ENCODE peak calls at places on chromosome 18, in seven cellular contexts. V is kidney epithelial cell, Z is PC-3, L is cardiac muscle cell, N is astrocyte of the spinal cord, H is GM13977, M is GM10248. W is an unnamed sample.

GRCh38 chr18:825891-826585 is 14.0 kb upstream of the YES1 start:
- DNase-seq in V (no peak), M (no peak), Z (no peak), N (no peak), H (no peak), L (peak), W (no peak)

GRCh38 chr18:11042247-11042646 is 107.1 kb downstream of the PIEZO2 start:
- DNase-seq in N (peak), V (no peak), L (peak), M (no peak), Z (no peak), H (no peak), W (no peak)

GRCh38 chr18:62717059-62717849 is 1.9 kb downstream of the PHLPP1 start:
- DNase-seq in N (peak), Z (peak), L (peak), M (no peak), V (peak), H (peak), W (no peak)

GRCh38 chr18:30971338-30971956 is 71.1 kb downstream of the DSC3 start:
- DNase-seq in M (peak), N (peak), V (no peak), L (peak), H (peak), Z (peak), W (no peak)

GRCh38 chr18:36340232-36340631 is 42.7 kb downstream of the FHOD3 start:
- DNase-seq in V (no peak), L (no peak), N (no peak), H (no peak), M (no peak), Z (no peak), W (no peak)

GRCh38 chr18:59787998-59788875 is 91.0 kb upstream of the CCBE1 start:
- DNase-seq in Z (peak), V (peak), L (peak), N (peak), H (no peak), M (no peak), W (no peak)

GRCh38 chr18:31617029-31617717 is 25.5 kb downstream of the TTR start:
- DNase-seq in H (peak), V (no peak), M (no peak), N (no peak), L (no peak), Z (no peak), W (no peak)

GRCh38 chr18:79737426-79737825 is 57.8 kb downstream of the CTDP1 start:
- DNase-seq in Z (no peak), H (no peak), V (no peak), L (no peak), M (no peak), N (no peak), W (peak)

GRCh38 chr18:3248670-3249359 is 1.2 kb downstream of the MYL12A start:
- DNase-seq in Z (peak), N (peak), H (no peak), L (peak), M (peak), V (no peak), W (no peak)

GRCh38 chr18:48408727-48409590 is at the start of gene ZBTB7C:
- DNase-seq in L (peak), M (no peak), N (no peak), H (peak), V (no peak), Z (no peak), W (no peak)

GRCh38 chr18:73060666-73061270 is 193.0 kb upstream of the NETO1 start:
- DNase-seq in L (no peak), H (no peak), Z (peak), M (no peak), V (peak), N (peak), W (no peak)

GRCh38 chr18:10797882-10798281 is 272.1 kb downstream of the NAPG start:
- DNase-seq in M (no peak), H (no peak), L (no peak), V (no peak), N (no peak), Z (no peak), W (no peak)

GRCh38 chr18:5463390-5463789 is 80.4 kb downstream of the EPB41L3 start:
- DNase-seq in V (no peak), H (no peak), M (no peak), L (peak), Z (no peak), N (peak), W (peak)

GRCh38 chr18:48983793-48984437 is 33.1 kb upstream of the SMAD7 start:
- DNase-seq in L (peak), N (no peak), Z (no peak), H (no peak), V (no peak), M (no peak), W (no peak)

GRCh38 chr18:62632788-62633455 is 82.4 kb upstream of the PHLPP1 start:
- DNase-seq in V (no peak), N (no peak), L (no peak), Z (no peak), H (no peak), M (no peak), W (no peak)

GRCh38 chr18:35949090-35949489 is 23.4 kb upstream of the RMP24 start:
- DNase-seq in N (no peak), V (no peak), H (no peak), Z (no peak), L (no peak), M (no peak), W (no peak)

GRCh38 chr18:5998166-5998881 is 103.0 kb upstream of the TMEM200C start:
- DNase-seq in V (no peak), M (no peak), H (no peak), L (no peak), Z (no peak), N (no peak), W (no peak)

GRCh38 chr18:42028232-42028832 is 73.3 kb downstream of the PIK3C3 start:
- DNase-seq in V (no peak), L (peak), M (peak), H (peak), N (peak), Z (peak), W (no peak)

GRCh38 chr18:13165636-13166423 is 52.7 kb upstream of the LDLRAD4 start:
- DNase-seq in Z (no peak), L (no peak), M (no peak), N (no peak), V (no peak), H (no peak), W (no peak)

DNA sequence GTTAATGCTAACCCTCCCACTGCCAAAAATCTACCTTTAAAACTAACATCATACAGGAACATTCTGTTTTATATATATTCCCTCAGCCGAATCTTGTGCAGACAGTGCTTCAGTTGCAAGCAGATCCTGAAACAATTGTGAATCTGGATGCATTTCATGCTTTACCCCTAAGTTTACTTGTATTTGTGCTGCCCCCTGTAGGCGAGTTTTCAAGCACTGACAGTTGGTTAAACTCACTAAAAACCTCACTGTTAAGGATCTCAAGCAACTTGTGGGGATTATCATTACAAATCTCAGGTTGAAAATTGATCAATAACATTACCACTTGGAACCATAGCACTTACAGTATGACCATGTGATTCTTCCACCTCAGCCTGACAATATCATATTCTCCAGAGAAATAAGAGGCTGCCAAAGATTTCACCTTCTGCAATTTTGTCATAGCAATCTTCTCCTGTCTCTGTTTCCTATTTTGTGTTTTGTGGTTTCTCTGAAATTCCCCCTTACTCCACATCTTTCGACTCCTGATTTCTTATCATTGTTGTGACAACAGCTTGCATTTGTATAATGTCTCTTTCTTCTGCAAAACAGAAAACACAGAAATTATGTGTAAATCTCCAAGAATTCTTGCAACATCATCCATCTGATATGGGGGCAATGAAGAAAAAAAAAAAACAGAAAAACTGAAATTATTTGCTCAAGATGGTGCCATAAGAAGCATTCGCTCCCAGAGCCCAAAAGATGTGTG is 354.6 kb upstream of the SETBP1 start:
- DNase-seq in M (peak), N (peak), H (peak), L (peak), V (no peak), Z (peak), W (no peak)
- TF ChIP-seq CTCF in M (peak), N (peak), H (peak), L (peak), V (peak), Z (peak), W (no peak)

DNA sequence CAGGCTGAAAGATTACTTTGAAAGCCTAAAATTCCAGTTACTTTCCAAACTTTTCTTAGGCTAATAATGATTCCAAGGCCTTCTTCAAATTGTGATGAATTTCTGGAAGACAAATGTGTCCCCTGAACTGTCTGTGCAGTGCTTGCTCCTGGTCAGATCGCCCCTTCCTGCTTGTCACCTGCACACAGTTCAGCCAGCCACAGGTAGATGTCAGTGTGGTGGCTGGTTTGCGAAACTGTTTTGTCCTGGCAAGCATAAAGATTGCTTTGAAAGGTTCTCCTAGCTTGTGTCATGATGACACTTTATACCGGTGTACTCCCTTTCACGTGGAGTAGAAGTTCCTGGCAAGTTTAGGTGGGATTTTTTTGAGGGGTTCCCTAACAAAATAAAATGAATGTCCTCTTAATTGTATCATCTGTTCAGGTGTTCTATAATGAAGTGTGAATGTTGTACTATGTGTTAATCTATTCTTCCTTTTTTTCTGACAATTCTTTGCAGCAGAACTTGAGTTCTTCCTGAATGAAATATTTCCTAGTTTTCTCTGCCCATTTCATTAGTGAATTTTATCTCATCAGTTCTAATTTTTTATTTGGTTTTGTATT is 298.8 kb downstream of the ZNF407 start:
- DNase-seq in M (peak), H (peak), Z (peak), L (no peak), N (peak), V (peak), W (no peak)
- TF ChIP-seq CTCF in M (peak), H (peak), Z (peak), L (no peak), N (peak), V (peak), W (peak)

GRCh38 chr18:58231930-58232329 is 187.9 kb downstream of the NEDD4L start:
- DNase-seq in V (no peak), M (no peak), N (no peak), H (peak), Z (peak), L (no peak), W (no peak)
- TF ChIP-seq CTCF in V (peak), M (peak), N (peak), H (peak), Z (peak), L (no peak), W (peak)

DNA sequence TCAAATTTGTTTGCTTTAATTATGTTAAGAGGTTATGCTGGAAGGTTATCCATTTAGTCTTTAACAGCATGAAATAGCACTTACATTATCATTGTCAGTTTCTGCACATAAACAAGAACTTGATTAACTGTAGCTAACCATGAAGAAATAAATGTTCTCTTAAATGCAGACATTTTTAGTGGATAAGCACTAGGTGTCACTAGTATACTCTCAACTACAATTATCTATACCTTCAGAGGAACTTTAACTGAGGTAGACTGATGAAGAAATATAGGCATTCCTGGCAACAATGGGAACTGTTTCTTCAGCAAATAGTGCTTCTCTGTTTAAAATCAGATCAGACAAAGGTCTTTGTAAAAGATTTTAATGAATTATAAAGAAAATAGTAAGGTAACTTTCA is 178.8 kb upstream of the CHST9 start:
- DNase-seq in H (peak), N (peak), V (no peak), M (no peak), Z (peak), L (peak), W (no peak)
- TF ChIP-seq CTCF in H (peak), N (peak), V (peak), M (no peak), Z (peak), L (peak), W (no peak)

GRCh38 chr18:21509062-21509461 is 91.4 kb downstream of the ESCO1 start:
- DNase-seq in M (no peak), N (no peak), H (no peak), V (no peak), L (no peak), Z (no peak), W (no peak)
- TF ChIP-seq CTCF in M (no peak), N (no peak), H (no peak), V (no peak), L (no peak), Z (no peak), W (no peak)

W was measured in sigmoid colon.